ENCODE peak calls at places on chromosome 22, in nine cellular contexts. S is K562, D is body of pancreas, A is heart left ventricle, T is HCT116, J is IMR-90, Q is HepG2, L is spleen, Y is stomach. K is an unnamed sample.
A peak's percentile ranks its signal among the peaks of the same experiment; 100 is the strongest.

GRCh38 chr22:20312396-20313191 is 7.3 kb downstream of the DGCR6L start:
- DNase-seq in Y (peak; percentile 9), Q (no peak), A (no peak), J (no peak), L (peak; percentile 65), S (peak; percentile 35), T (no peak), D (peak; percentile 9), K (no peak)

GRCh38 chr22:46357711-46358505 is 22.4 kb downstream of the TRMU start:
- DNase-seq in A (no peak), S (no peak), Y (no peak), T (no peak), L (no peak), Q (no peak), J (no peak), D (no peak), K (no peak)

GRCh38 chr22:37932821-37933578 is 20.4 kb downstream of the C22orf23 start:
- DNase-seq in Q (no peak), L (no peak), J (no peak), A (no peak), S (no peak), T (no peak), D (peak; percentile 33), Y (peak; percentile 55), K (peak; percentile 38)

GRCh38 chr22:47056361-47056760 is 293.9 kb downstream of the TBC1D22A start:
- DNase-seq in L (peak; percentile 38), A (no peak), S (no peak), Q (no peak), Y (no peak), D (no peak), T (no peak), J (no peak), K (no peak)

GRCh38 chr22:32746715-32747114 is 54.8 kb upstream of the TIMP3 start:
- DNase-seq in A (peak; percentile 47), J (no peak), L (no peak), T (no peak), S (no peak), Q (no peak), D (no peak), Y (no peak), K (no peak)

GRCh38 chr22:17119481-17120202 is 1.5 kb downstream of the TMEM121B start:
- DNase-seq in S (peak; percentile 54), A (peak; percentile 65), D (peak; percentile 43), T (no peak), L (peak; percentile 85), Y (no peak), Q (no peak), J (no peak), K (no peak)

GRCh38 chr22:32325416-32325801 is 32.3 kb upstream of the RFPL3 start:
- DNase-seq in D (no peak), Q (no peak), J (no peak), S (no peak), T (no peak), A (no peak), L (peak; percentile 56), Y (peak; percentile 23), K (no peak)

GRCh38 chr22:28802595-28803087 is 2.3 kb upstream of the XBP1 start:
- DNase-seq in D (no peak), S (peak; percentile 32), L (no peak), Q (peak; percentile 66), Y (no peak), A (no peak), J (no peak), T (no peak), K (no peak)

GRCh38 chr22:48920776-48921241 is 906.9 kb downstream of the BRD1 start:
- DNase-seq in J (no peak), Y (peak; percentile 17), L (no peak), A (no peak), Q (no peak), D (no peak), S (no peak), T (no peak), K (no peak)

GRCh38 chr22:38831166-38831945 is 12.5 kb downstream of the NPTXR start:
- DNase-seq in S (no peak), T (no peak), Y (no peak), D (no peak), Q (no peak), J (peak; percentile 60), A (no peak), L (peak; percentile 52), K (no peak)

GRCh38 chr22:17597217-17597616 is 31.3 kb downstream of the ATP6V1E1 start:
- DNase-seq in A (no peak), D (no peak), J (peak; percentile 42), Y (no peak), S (no peak), L (no peak), Q (no peak), T (no peak), K (no peak)

GRCh38 chr22:27019827-27020226 is 362.4 kb downstream of the MIAT start:
- DNase-seq in T (no peak), Y (no peak), J (no peak), A (no peak), L (no peak), S (no peak), Q (no peak), D (no peak), K (no peak)

DNA sequence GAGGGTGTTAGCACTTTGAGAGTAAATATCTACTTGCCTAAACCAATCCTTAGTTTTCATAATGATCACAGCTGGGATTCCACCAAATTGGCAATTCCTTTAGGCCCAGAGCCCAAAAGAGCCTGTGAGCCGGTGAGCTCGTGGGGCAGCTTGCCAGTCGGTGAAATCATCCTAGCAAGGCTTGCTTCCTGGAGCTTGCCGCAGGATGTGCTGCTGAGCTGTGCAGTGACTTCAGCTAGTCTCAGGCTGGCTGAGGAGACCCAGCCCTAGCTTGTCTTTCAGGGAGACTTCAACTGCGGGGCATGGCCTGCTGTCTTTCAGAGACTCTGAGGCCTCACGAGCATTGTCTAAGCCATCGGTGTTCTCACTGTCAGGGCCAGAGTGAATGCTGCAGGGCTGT is 73.6 kb upstream of the SUSD2 start:
- DNase-seq in L (no peak), D (peak; percentile 39), T (no peak), Q (no peak), Y (peak; percentile 61), J (peak; percentile 90), S (no peak), A (peak; percentile 92), K (peak; percentile 92)
- TF ChIP-seq CTCF in L (no peak), D (no peak), T (no peak), Q (no peak), Y (no peak), J (peak; percentile 58), S (no peak), A (peak; percentile 26), K (peak; percentile 29)

DNA sequence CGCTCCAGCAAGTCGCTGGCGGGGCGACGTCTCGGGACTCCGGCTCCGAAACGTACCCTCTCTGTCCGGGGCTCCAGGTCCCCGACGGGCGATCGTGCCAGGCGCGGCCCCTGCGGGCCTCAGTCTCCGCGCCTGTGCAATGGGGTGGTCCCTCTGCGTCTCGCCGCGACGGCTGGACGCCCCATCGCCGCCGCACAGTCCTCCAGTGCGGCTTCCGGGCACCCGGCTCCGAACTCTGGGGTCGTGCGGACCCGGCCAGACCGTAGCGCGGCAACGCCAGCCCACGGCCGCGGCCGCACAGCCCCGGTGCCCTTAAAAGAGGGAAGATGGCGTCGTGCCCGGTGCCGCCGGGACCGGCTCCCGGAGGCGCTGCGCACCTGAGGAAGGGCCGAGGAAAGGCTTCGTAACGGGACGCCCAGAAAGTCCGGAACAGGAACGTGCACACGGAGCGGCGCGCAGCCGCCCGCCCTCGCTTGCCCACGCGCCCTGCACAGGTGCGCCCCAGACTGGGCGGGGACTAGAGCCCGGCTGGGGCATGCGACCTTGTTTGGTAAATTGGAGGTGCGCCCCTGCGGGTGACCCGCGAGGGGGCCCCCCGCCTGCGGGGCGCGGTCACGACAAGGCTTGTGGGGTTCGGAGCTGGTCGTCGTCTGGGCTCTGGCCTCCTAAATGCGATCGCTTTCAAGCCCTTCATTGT is 525 bp downstream of the BIK start:
- DNase-seq in S (no peak), L (peak; percentile 84), Y (peak; percentile 76), A (no peak), J (no peak), Q (no peak), D (peak; percentile 68), T (no peak), K (no peak)
- TF ChIP-seq POLR2A in S (no peak), L (no peak), Y (no peak), A (no peak), J (no peak), Q (no peak), D (no peak), T (no peak), K (no peak)

DNA sequence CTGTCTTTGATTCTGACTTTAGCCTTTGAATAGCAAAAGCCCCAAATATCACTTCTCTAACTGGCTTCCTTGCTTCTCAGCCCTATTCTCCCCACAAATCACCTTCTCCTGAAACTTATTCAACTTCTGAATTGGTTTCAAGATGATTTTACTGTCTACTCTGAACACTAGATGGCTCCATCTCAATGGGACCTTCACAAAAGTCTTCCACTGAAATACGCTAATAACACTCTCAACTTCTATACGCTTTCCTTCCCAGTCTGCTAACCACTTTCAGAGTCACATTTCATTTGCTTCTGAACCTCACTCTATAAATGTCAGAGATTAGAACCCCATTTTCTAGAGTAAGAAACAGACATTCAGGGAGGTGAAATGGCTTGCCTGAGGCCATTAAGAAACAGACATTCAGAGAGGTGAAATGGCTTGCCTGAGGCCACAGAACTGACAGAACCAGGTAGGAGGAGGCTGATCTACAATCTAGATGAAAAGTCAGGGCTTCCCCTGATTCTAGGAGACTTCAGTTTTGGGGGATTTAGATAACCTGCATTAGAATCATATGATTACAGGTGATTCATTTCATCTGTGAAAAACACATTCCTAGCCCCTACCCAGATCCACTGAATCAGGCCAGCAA is 20.6 kb downstream of the MORC2 start:
- DNase-seq in S (no peak), J (peak; percentile 70), D (no peak), L (no peak), A (no peak), Y (no peak), Q (peak; percentile 26), T (peak; percentile 16), K (no peak)
- TF ChIP-seq CTCF in S (peak; percentile 22), J (peak; percentile 67), D (peak; percentile 71), L (peak; percentile 55), A (peak; percentile 70), Y (no peak), Q (peak; percentile 47), T (peak; percentile 66), K (peak; percentile 32)

GRCh38 chr22:36454916-36455570 is 26.4 kb downstream of the TXN2 start:
- DNase-seq in A (peak; percentile 95), D (peak; percentile 95), Q (no peak), J (peak; percentile 84), L (peak; percentile 100), Y (peak; percentile 97), S (peak; percentile 85), T (peak; percentile 80), K (peak; percentile 85)
- TF ChIP-seq POLR2A in A (peak; percentile 84), D (peak; percentile 81), Q (no peak), J (no peak), L (no peak), Y (no peak), S (peak; percentile 75), T (no peak), K (peak; percentile 61)

GRCh38 chr22:24706050-24706449 is 68.5 kb downstream of the PIWIL3 start:
- DNase-seq in A (no peak), L (no peak), J (no peak), Q (peak; percentile 45), Y (no peak), D (no peak), T (no peak), S (peak; percentile 54), K (no peak)
- TF ChIP-seq CTCF in A (no peak), L (no peak), J (no peak), Q (peak; percentile 59), Y (no peak), D (no peak), T (peak; percentile 32), S (peak; percentile 58), K (no peak)